ENCODE peak calls at places on chromosomes 7 and 10, in six cellular contexts. One of them, this sample, is unnamed.

GRCh38 chr7:22700559-22701002 is 26.4 kb upstream of the IL6 start:
- DNase-seq in neuronal stem cell: no peak
- DNase-seq in BE2C: no peak
- DNase-seq in NCI-H1092 treated with DMSO at 0.1 percent for 48 hours: no peak
- DNase-seq in sciatic nerve: no peak
- DNase-seq in astrocyte of the hippocampus: peak; percentile 38
- DNase-seq in this sample: no peak

GRCh38 chr7:66167773-66168367 is 37.3 kb upstream of the TPST1 start:
- DNase-seq in neuronal stem cell: no peak
- DNase-seq in BE2C: no peak
- DNase-seq in NCI-H1092 treated with DMSO at 0.1 percent for 48 hours: peak; percentile 46
- DNase-seq in sciatic nerve: no peak
- DNase-seq in astrocyte of the hippocampus: peak; percentile 55
- DNase-seq in this sample: peak; percentile 35

GRCh38 chr10:21953585-21954057 is 49.9 kb downstream of the DNAJC1 start:
- DNase-seq in neuronal stem cell: no peak
- DNase-seq in BE2C: no peak
- DNase-seq in NCI-H1092 treated with DMSO at 0.1 percent for 48 hours: peak; percentile 43
- DNase-seq in sciatic nerve: no peak
- DNase-seq in astrocyte of the hippocampus: peak; percentile 53
- DNase-seq in this sample: peak; percentile 86

GRCh38 chr7:108358553-108358952 is 97.7 kb downstream of the NRCAM start:
- DNase-seq in neuronal stem cell: no peak
- DNase-seq in BE2C: peak; percentile 85
- DNase-seq in NCI-H1092 treated with DMSO at 0.1 percent for 48 hours: peak; percentile 89
- DNase-seq in sciatic nerve: no peak
- DNase-seq in astrocyte of the hippocampus: peak; percentile 92
- DNase-seq in this sample: peak; percentile 97

GRCh38 chr7:70775570-70776156 is 356.3 kb upstream of the GALNT17 start:
- DNase-seq in neuronal stem cell: no peak
- DNase-seq in BE2C: no peak
- DNase-seq in NCI-H1092 treated with DMSO at 0.1 percent for 48 hours: no peak
- DNase-seq in sciatic nerve: no peak
- DNase-seq in astrocyte of the hippocampus: peak; percentile 26
- DNase-seq in this sample: peak; percentile 21

GRCh38 chr10:132938472-132939329 is 3.7 kb downstream of the CFAP46 start:
- DNase-seq in neuronal stem cell: peak; percentile 20
- DNase-seq in BE2C: peak; percentile 43
- DNase-seq in NCI-H1092 treated with DMSO at 0.1 percent for 48 hours: no peak
- DNase-seq in sciatic nerve: peak; percentile 53
- DNase-seq in astrocyte of the hippocampus: peak; percentile 29
- DNase-seq in this sample: no peak

GRCh38 chr10:45423976-45424499 is 50.0 kb downstream of the ALOX5 start:
- DNase-seq in neuronal stem cell: no peak
- DNase-seq in BE2C: no peak
- DNase-seq in NCI-H1092 treated with DMSO at 0.1 percent for 48 hours: no peak
- DNase-seq in sciatic nerve: no peak
- DNase-seq in astrocyte of the hippocampus: no peak
- DNase-seq in this sample: no peak

GRCh38 chr10:48774416-48775205 is 89.9 kb downstream of the WDFY4 start:
- DNase-seq in neuronal stem cell: no peak
- DNase-seq in BE2C: no peak
- DNase-seq in NCI-H1092 treated with DMSO at 0.1 percent for 48 hours: no peak
- DNase-seq in sciatic nerve: no peak
- DNase-seq in astrocyte of the hippocampus: no peak
- DNase-seq in this sample: no peak

GRCh38 chr7:40918701-40919271 is 784.0 kb downstream of the SUGCT start:
- DNase-seq in neuronal stem cell: no peak
- DNase-seq in BE2C: no peak
- DNase-seq in NCI-H1092 treated with DMSO at 0.1 percent for 48 hours: no peak
- DNase-seq in sciatic nerve: no peak
- DNase-seq in astrocyte of the hippocampus: peak; percentile 77
- DNase-seq in this sample: no peak

GRCh38 chr10:80407836-80408197 is 534 bp upstream of the PRXL2A start:
- DNase-seq in neuronal stem cell: no peak
- DNase-seq in BE2C: no peak
- DNase-seq in NCI-H1092 treated with DMSO at 0.1 percent for 48 hours: peak; percentile 44
- DNase-seq in sciatic nerve: no peak
- DNase-seq in astrocyte of the hippocampus: peak; percentile 65
- DNase-seq in this sample: peak; percentile 70